ENCODE peak calls at places on chromosomes 11 and 22, in eight cellular contexts. P, R, D, V, C, N, M and X are unnamed samples.

GRCh38 chr11:35047179-35047578 is 91.8 kb upstream of the CD44 start:
- DNase-seq in C (no peak), R (no peak), D (no peak), N (no peak), V (no peak), M (no peak), P (no peak), X (no peak)

GRCh38 chr11:65392186-65392829 is 5.9 kb downstream of the FRMD8 start:
- DNase-seq in C (no peak), R (no peak), M (no peak), D (no peak), V (no peak), N (no peak), P (no peak), X (no peak)

GRCh38 chr11:83158965-83159900 is 2.3 kb downstream of the PCF11 start:
- DNase-seq in N (no peak), R (no peak), C (no peak), D (no peak), P (no peak), M (no peak), V (no peak), X (no peak)

GRCh38 chr22:48900626-48901025 is 927.0 kb downstream of the BRD1 start:
- DNase-seq in C (no peak), M (no peak), R (no peak), N (no peak), P (no peak), V (no peak), D (no peak), X (no peak)

GRCh38 chr11:29448246-29448877 is 568.5 kb downstream of the KCNA4 start:
- DNase-seq in C (no peak), D (peak; percentile 27), P (peak; percentile 47), V (peak; percentile 9), M (no peak), R (peak; percentile 8), N (peak; percentile 19), X (peak; percentile 27)

GRCh38 chr11:77152846-77153245 is 24.8 kb downstream of the MYO7A start:
- DNase-seq in C (no peak), M (no peak), D (no peak), N (no peak), R (no peak), P (no peak), V (no peak), X (no peak)

GRCh38 chr11:95364324-95365295 is 133.6 kb upstream of the SESN3 start:
- DNase-seq in V (no peak), P (peak; percentile 81), D (peak; percentile 73), N (no peak), M (no peak), R (no peak), C (no peak), X (peak; percentile 76)

GRCh38 chr11:6482431-6482830 is 1.1 kb downstream of the TIMM10B start:
- DNase-seq in M (no peak), C (no peak), R (no peak), N (no peak), D (no peak), V (no peak), P (peak; percentile 12), X (no peak)

GRCh38 chr11:76153609-76153949 is 52.7 kb downstream of the WNT11 start:
- DNase-seq in P (peak; percentile 78), N (peak; percentile 1), D (peak; percentile 88), C (no peak), M (no peak), V (no peak), R (peak; percentile 41), X (peak; percentile 28)

GRCh38 chr11:111454561-111455192 is 57.5 kb downstream of the BTG4 start:
- DNase-seq in R (peak; percentile 75), M (peak; percentile 74), P (peak; percentile 88), V (peak; percentile 79), C (no peak), N (no peak), D (peak; percentile 80), X (peak; percentile 67)